ENCODE peak calls at places on chromosomes 4 and X, in five cellular contexts. O is right lobe of liver, L is spleen, A is stomach, I is lung. J is an unnamed sample. For H3K4me1 and H3K36me3, the result is how much of the 10 kb centered on the place peaks cover.

GRCh38 chr4:186020793-186021407 is 48.1 kb upstream of the TLR3 start:
- DNase-seq in O (no peak), L (no peak), A (no peak), I (no peak), J (no peak)

GRCh38 chrX:124033821-124034220 is 72.3 kb downstream of the STAG2 start:
- DNase-seq in O (no peak), L (no peak), A (no peak), I (no peak), J (no peak)

GRCh38 chr4:12499693-12500092 is 984.4 kb downstream of the RAB28 start:
- DNase-seq in O (no peak), L (no peak), A (no peak), I (no peak), J (no peak)

GRCh38 chr4:121100093-121100775 is 27.9 kb upstream of the NDNF start:
- DNase-seq in O (no peak), L (no peak), A (no peak), I (no peak), J (no peak)

GRCh38 chr4:27239651-27240050 is 379.0 kb downstream of the STIM2 start:
- DNase-seq in O (no peak), L (no peak), A (no peak), I (no peak), J (no peak)

GRCh38 chr4:1200425-1201035 is 28.1 kb upstream of the SPON2 start:
- DNase-seq in O (peak), L (peak), A (peak), I (no peak), J (no peak)

GRCh38 chr4:73668806-73669205 is 48.6 kb upstream of the RASSF6 start:
- DNase-seq in O (no peak), L (no peak), A (no peak), I (no peak), J (no peak)

GRCh38 chrX:2397648-2398340 is 103.0 kb downstream of the DHRSX start:
- DNase-seq in O (no peak), L (no peak), A (no peak), I (no peak), J (no peak)

GRCh38 chrX:38561951-38562719 is 793 bp downstream of the TSPAN7 start:
- DNase-seq in O (peak), L (peak), A (no peak), I (peak), J (peak)

GRCh38 chr4:142563682-142564291 is 282.3 kb downstream of the INPP4B start:
- DNase-seq in O (no peak), L (no peak), A (no peak), I (no peak), J (no peak)

GRCh38 chrX:107669276-107669675 is 41.0 kb downstream of the PRPS1 start:
- DNase-seq in O (no peak), L (no peak), A (no peak), I (no peak), J (no peak)

GRCh38 chrX:53723381-53723780 is 36.9 kb upstream of the HUWE1 start:
- DNase-seq in O (no peak), L (no peak), A (no peak), I (no peak), J (no peak)

GRCh38 chr4:97432551-97432950 is 710.7 kb downstream of the STPG2 start:
- DNase-seq in O (no peak), L (no peak), A (no peak), I (no peak), J (no peak)

GRCh38 chr4:163404570-163404969 is 60.9 kb downstream of the NPY5R start:
- DNase-seq in O (no peak), L (no peak), A (no peak), I (no peak), J (no peak)

GRCh38 chrX:154748712-154749339 is 2.1 kb downstream of the GAB3 start:
- DNase-seq in O (no peak), L (no peak), A (no peak), I (no peak), J (peak)

GRCh38 chr4:114229721-114230120 is 250.3 kb upstream of the ARSJ start:
- DNase-seq in O (no peak), L (no peak), A (no peak), I (no peak), J (no peak)

GRCh38 chrX:126985960-126986359 is 166.4 kb downstream of the PRR32 start:
- DNase-seq in O (no peak), L (no peak), A (no peak), I (no peak), J (no peak)

GRCh38 chr4:54228563-54229501 is at the start of gene PDGFRA:
- DNase-seq in O (no peak), L (no peak), A (no peak), I (peak), J (no peak)

GRCh38 chrX:154350429-154351182 is 23.8 kb downstream of the FLNA start:
- DNase-seq in O (no peak), L (no peak), A (no peak), I (no peak), J (no peak)

GRCh38 chr4:103498161-103499070 is 221.4 kb downstream of the TACR3 start:
- DNase-seq in O (no peak), L (peak), A (no peak), I (no peak), J (no peak)

GRCh38 chr4:33696586-33696985 is 2547.7 kb downstream of the ARAP2 start:
- DNase-seq in O (no peak), L (no peak), A (no peak), I (no peak), J (no peak)

GRCh38 chr4:185219551-185220344 is 10.3 kb downstream of the SNX25 start:
- DNase-seq in O (no peak), L (no peak), A (no peak), I (no peak), J (no peak)

GRCh38 chrX:68695206-68695845 is 47.9 kb downstream of the STARD8 start:
- DNase-seq in O (no peak), L (peak), A (no peak), I (no peak), J (no peak)

GRCh38 chrX:68692651-68693050 is 45.2 kb downstream of the STARD8 start:
- DNase-seq in O (no peak), L (no peak), A (no peak), I (no peak), J (no peak)

GRCh38 chrX:68693481-68694410 is 46.3 kb downstream of the STARD8 start:
- DNase-seq in O (peak), L (peak), A (peak), I (peak), J (no peak)

GRCh38 chrX:68696267-68696666 is 48.8 kb downstream of the STARD8 start:
- DNase-seq in O (no peak), L (peak), A (no peak), I (no peak), J (no peak)

GRCh38 chrX:68694429-68695205 is 47.2 kb downstream of the STARD8 start:
- DNase-seq in O (no peak), L (no peak), A (no peak), I (no peak), J (no peak)
- H3K4me1 ChIP-seq in O (under half), L (under half), A (under half), I (under half), J (under half)

DNA sequence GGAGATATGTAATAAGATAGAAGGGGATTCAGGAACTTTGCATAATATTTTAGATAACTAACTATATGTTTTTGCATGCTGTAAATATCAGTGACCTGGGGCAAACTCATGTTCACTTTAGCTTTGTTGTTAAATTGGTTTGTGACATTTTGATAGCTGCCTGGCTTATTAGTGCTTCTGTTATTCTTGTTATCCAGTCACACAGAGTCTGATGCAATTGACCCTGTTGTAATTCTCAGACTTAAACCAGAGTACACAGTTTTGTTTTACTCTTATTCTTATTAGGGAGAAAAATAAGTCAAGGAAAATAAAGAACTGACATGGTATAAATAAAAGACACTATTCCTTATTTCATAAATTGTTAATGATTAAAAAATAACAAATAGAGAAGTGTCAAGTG is 516.7 kb upstream of the SLIT2 start:
- DNase-seq in O (no peak), L (no peak), A (no peak), I (no peak), J (no peak)
- H3K4me3 ChIP-seq in O (no peak), L (no peak), A (no peak), I (no peak), J (no peak)

DNA sequence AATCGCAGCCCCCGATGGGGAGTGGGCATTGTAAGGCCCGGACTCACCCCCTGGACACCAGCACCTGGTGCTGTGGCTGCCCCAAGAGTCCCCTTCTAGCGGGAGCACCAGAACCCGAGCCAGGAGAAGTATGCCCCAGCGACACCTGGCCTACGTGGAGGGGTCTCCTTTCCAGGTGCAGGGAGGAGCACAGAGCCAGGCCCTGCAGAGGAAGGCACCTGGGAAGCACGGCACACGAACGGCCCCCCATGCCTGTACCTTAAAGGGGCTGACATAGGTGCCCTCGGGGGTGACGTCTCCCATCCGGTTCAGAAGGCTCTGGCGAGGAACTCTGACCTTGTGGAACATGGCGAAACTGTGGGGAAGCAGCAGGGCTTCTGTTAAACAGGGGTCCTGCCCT is 41.2 kb downstream of the ACOX3 start:
- DNase-seq in O (no peak), L (no peak), A (no peak), I (no peak), J (no peak)
- H3K36me3 ChIP-seq in O (under half), L (half or more), A (half or more), I (under half), J (under half)

DNA sequence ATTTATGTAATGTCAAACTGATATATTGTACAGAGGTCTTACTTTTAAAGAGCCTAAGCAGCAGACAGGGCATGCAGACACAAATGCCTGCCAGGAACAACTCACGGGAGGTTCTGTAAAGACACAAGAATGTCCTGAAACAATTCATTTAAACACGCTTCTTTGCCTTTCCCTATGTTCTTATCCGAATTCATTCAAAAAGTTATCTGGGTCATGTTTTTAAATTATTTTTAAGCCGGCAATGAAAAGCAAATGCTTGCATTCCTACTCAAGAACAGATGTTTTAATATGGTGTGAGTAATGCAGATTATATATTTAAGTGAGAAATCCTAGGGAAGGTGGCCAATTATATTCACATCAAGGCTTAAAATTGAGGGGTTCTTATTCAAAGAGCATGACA is 192.6 kb downstream of the PDGFC start:
- DNase-seq in O (no peak), L (no peak), A (no peak), I (no peak), J (no peak)
- H3K4me1 ChIP-seq in O (under half), L (under half), A (under half), I (under half), J (under half)

GRCh38 chr4:92100980-92101379 is 202.8 kb upstream of the GRID2 start:
- DNase-seq in O (no peak), L (no peak), A (no peak), I (no peak), J (no peak)
- H3K4me3 ChIP-seq in O (no peak), L (no peak), A (no peak), I (no peak), J (no peak)

GRCh38 chrX:47177079-47177478 is 16.6 kb upstream of the UBA1 start:
- DNase-seq in O (no peak), L (peak), A (no peak), I (no peak), J (no peak)
- H3K36me3 ChIP-seq in O (half or more), L (half or more), A (half or more), I (under half), J (under half)

GRCh38 chrX:40106677-40107290 is 9.0 kb upstream of the BCOR start:
- DNase-seq in O (no peak), L (no peak), A (no peak), I (no peak), J (no peak)

GRCh38 chrX:40103565-40104323 is 6.0 kb upstream of the BCOR start:
- DNase-seq in O (no peak), L (no peak), A (no peak), I (no peak), J (no peak)

GRCh38 chrX:40104649-40105015 is 6.9 kb upstream of the BCOR start:
- DNase-seq in O (peak), L (peak), A (peak), I (no peak), J (no peak)

GRCh38 chrX:40105791-40106676 is 8.3 kb upstream of the BCOR start:
- DNase-seq in O (peak), L (peak), A (peak), I (no peak), J (peak)

DNA sequence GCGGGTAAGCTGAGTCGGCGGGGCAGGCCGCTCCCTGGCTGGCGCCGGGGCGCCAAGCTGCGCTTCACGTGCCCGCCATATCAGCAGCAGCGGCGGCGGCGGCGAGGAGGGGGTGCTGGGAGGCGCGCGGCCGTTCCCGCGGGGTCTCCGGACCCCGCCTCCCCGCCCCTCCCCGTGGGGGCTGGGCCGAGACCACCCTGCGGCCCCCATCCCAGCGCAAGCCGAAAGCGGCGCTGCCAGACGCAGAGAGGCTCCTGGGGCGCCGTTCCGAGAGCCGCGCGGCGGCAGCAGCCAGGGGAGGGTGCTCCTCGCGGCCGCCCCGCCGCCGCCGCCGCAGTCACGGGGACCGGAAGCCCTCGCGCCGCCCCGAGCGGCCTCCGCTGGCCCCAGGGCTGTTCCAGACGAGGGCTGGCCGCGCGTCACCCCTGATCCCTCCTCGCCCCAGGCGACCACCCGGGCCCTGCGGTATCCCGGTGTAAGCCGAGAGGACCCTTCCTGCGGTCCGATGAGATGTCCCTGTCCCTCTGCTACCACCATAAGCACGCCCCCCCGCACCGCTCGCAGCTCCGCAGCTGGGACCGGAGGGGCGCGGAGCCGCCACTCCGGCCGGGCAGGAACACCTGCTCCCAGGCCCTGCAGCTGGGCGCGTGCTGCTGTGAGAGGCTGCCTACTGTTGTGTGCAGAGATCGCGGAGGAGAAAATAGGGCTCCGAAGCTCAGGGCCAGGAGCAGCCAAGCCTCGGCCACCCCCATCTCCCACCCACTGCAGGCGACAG is 7.4 kb upstream of the BCOR start:
- DNase-seq in O (peak), L (peak), A (no peak), I (no peak), J (no peak)
- H3K4me1 ChIP-seq in O (under half), L (under half), A (under half), I (under half), J (under half)

GRCh38 chr4:184014301-184014700 is 109.2 kb downstream of the STOX2 start:
- DNase-seq in O (no peak), L (no peak), A (no peak), I (no peak), J (no peak)

GRCh38 chr4:184016742-184017668 is 111.9 kb downstream of the STOX2 start:
- DNase-seq in O (no peak), L (no peak), A (no peak), I (no peak), J (no peak)

GRCh38 chr4:184021389-184021788 is 116.3 kb downstream of the STOX2 start:
- DNase-seq in O (no peak), L (no peak), A (no peak), I (no peak), J (no peak)

GRCh38 chr4:184019667-184020665 is 114.9 kb downstream of the STOX2 start:
- DNase-seq in O (no peak), L (no peak), A (no peak), I (no peak), J (no peak)

DNA sequence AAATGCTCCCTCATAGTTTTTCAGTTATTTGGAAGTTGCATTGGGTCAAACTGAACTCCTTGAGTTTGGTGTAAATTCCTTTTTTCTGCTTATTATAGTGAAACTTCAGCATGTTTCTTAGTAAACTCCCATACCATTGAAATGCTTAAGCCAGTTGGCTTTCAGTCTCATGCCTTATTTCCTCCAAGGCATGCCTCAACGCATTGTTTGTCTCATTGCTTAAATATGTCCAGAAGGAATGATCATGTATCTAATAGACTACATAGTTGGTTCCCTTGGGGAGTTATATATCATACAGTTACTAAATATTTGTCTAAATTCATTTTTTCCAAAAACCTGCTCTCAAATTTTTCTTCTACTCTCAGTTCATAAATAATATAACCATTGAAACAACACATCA is 114.0 kb downstream of the STOX2 start:
- DNase-seq in O (no peak), L (no peak), A (no peak), I (no peak), J (no peak)
- H3K4me3 ChIP-seq in O (no peak), L (no peak), A (no peak), I (no peak), J (no peak)

DNA sequence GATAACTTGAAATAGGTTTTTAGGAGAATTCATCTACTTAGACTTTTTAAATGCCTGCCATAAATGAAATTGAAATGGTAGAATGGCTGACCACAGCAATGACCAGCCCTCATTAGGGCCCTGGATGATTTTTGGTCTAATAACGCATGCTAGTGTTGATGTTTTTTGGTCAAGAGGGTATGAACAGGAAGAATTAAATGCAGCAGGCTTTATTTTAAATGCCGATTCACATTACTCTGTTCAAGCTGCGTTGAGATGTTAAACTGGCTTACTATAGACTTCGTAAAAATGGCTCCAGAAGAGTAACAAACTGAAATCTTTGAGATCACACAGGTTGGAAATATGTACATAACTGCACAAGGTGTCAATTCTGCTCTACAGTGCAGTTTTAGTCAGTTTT is 14.6 kb downstream of the DDX3X start:
- DNase-seq in O (no peak), L (no peak), A (no peak), I (no peak), J (no peak)
- H3K36me3 ChIP-seq in O (half or more), L (half or more), A (half or more), I (under half), J (under half)

J was measured in CD8-positive, alpha-beta memory T cell.